ENCODE peak calls at places on chromosomes 5 and 9, in eight cellular contexts. T, V, B, R, P, G, Z and Q are unnamed samples.

GRCh38 chr5:155729684-155730059 is 597.3 kb upstream of the SGCD start:
- DNase-seq in P (peak; percentile 25), V (no peak), T (no peak), G (no peak), B (no peak), R (no peak), Z (peak; percentile 16), Q (no peak)

GRCh38 chr5:86671536-86671935 is 53.8 kb downstream of the COX7C start:
- DNase-seq in G (no peak), R (no peak), Z (no peak), P (no peak), B (no peak), V (no peak), T (no peak), Q (no peak)

GRCh38 chr9:69223605-69224004 is 49.5 kb downstream of the TJP2 start:
- DNase-seq in B (peak; percentile 70), T (no peak), R (no peak), P (peak; percentile 69), Z (peak; percentile 57), G (peak; percentile 40), V (peak; percentile 52), Q (no peak)

GRCh38 chr9:92607088-92607487 is 62.8 kb downstream of the IPPK start:
- DNase-seq in B (peak; percentile 57), Z (no peak), G (no peak), T (no peak), V (peak; percentile 25), R (no peak), P (no peak), Q (peak; percentile 84)

GRCh38 chr5:1950708-1951103 is 68.0 kb upstream of the IRX4 start:
- DNase-seq in R (no peak), G (no peak), V (no peak), P (no peak), T (no peak), B (no peak), Z (no peak), Q (no peak)

GRCh38 chr9:135228345-135228982 is 141.0 kb downstream of the OLFM1 start:
- DNase-seq in V (no peak), B (no peak), R (no peak), Z (no peak), T (no peak), P (peak; percentile 5), G (no peak), Q (no peak)

GRCh38 chr9:94950733-94951590 is 224.5 kb downstream of the AOPEP start:
- DNase-seq in B (peak; percentile 20), R (peak; percentile 58), Z (no peak), P (no peak), V (no peak), G (no peak), T (no peak), Q (no peak)

GRCh38 chr5:555058-555623 is 30.9 kb upstream of the SLC9A3 start:
- DNase-seq in B (no peak), T (no peak), G (no peak), Z (no peak), R (peak; percentile 37), P (no peak), V (no peak), Q (peak; percentile 85)

GRCh38 chr5:117245130-117245529 is 670.5 kb upstream of the SEMA6A start:
- DNase-seq in P (no peak), Z (no peak), B (no peak), R (no peak), V (no peak), G (no peak), T (no peak), Q (no peak)

GRCh38 chr5:122170630-122171029 is 41.3 kb downstream of the ZNF474 start:
- DNase-seq in V (no peak), B (peak; percentile 50), G (no peak), T (no peak), P (peak; percentile 36), R (no peak), Z (no peak), Q (no peak)

GRCh38 chr5:42274913-42275312 is 148.3 kb upstream of the GHR start:
- DNase-seq in P (no peak), R (no peak), B (no peak), G (no peak), Z (no peak), T (no peak), V (no peak), Q (no peak)

GRCh38 chr5:139641116-139642080 is 6.8 kb upstream of the CXXC5 start:
- DNase-seq in Z (peak; percentile 2), R (peak; percentile 16), T (no peak), B (no peak), V (peak; percentile 2), G (no peak), P (no peak), Q (no peak)

GRCh38 chr5:128216860-128217531 is 133.4 kb downstream of the SLC12A2 start:
- DNase-seq in V (no peak), Z (no peak), R (no peak), G (no peak), P (no peak), B (peak; percentile 70), T (no peak), Q (peak; percentile 87)

GRCh38 chr5:139130217-139130616 is 68.0 kb downstream of the SIL1 start:
- DNase-seq in G (no peak), P (no peak), T (no peak), R (no peak), V (no peak), B (no peak), Z (no peak), Q (no peak)

GRCh38 chr5:159713254-159713653 is 203.0 kb upstream of the ADRA1B start:
- DNase-seq in T (no peak), G (no peak), P (no peak), R (no peak), V (no peak), Z (no peak), B (no peak), Q (no peak)

GRCh38 chr9:107266624-107267369 is 16.3 kb upstream of the RAD23B start:
- DNase-seq in Z (no peak), G (no peak), R (no peak), P (no peak), V (no peak), B (no peak), T (no peak), Q (no peak)

GRCh38 chr9:107269681-107270080 is 13.4 kb upstream of the RAD23B start:
- DNase-seq in R (no peak), G (no peak), P (no peak), Z (no peak), V (no peak), B (peak; percentile 55), T (no peak), Q (no peak)

GRCh38 chr9:107269254-107269653 is 13.8 kb upstream of the RAD23B start:
- DNase-seq in T (no peak), Z (no peak), B (no peak), G (no peak), P (no peak), R (no peak), V (no peak), Q (no peak)

GRCh38 chr9:107270082-107270481 is 13.0 kb upstream of the RAD23B start:
- DNase-seq in Z (no peak), B (no peak), T (no peak), G (no peak), R (no peak), P (no peak), V (no peak), Q (no peak)

GRCh38 chr9:107268560-107268959 is 14.5 kb upstream of the RAD23B start:
- DNase-seq in V (no peak), T (no peak), P (no peak), R (no peak), Z (no peak), G (no peak), B (no peak), Q (no peak)
- TF ChIP-seq CTCF in V (no peak), T (no peak), P (no peak), R (no peak), Z (no peak), G (no peak), B (no peak), Q (no peak)

GRCh38 chr9:104817437-104817836 is 53.5 kb downstream of the NIPSNAP3B start:
- DNase-seq in Z (no peak), T (no peak), G (no peak), P (no peak), B (no peak), V (no peak), R (no peak), Q (no peak)

GRCh38 chr9:104819033-104819432 is 55.1 kb downstream of the NIPSNAP3B start:
- DNase-seq in V (no peak), P (no peak), T (no peak), R (no peak), B (no peak), Z (no peak), G (no peak), Q (no peak)

GRCh38 chr9:104826109-104826775 is 62.3 kb downstream of the NIPSNAP3B start:
- DNase-seq in V (no peak), T (no peak), R (no peak), P (no peak), B (no peak), Z (no peak), G (no peak), Q (no peak)

GRCh38 chr9:104815851-104816565 is 52.1 kb downstream of the NIPSNAP3B start:
- DNase-seq in T (no peak), G (no peak), B (no peak), V (no peak), Z (no peak), P (no peak), R (no peak), Q (no peak)

GRCh38 chr9:104820336-104820735 is 56.4 kb downstream of the NIPSNAP3B start:
- DNase-seq in T (no peak), B (no peak), Z (no peak), R (no peak), G (no peak), V (no peak), P (no peak), Q (no peak)
- TF ChIP-seq CTCF in T (no peak), B (no peak), Z (no peak), R (no peak), G (no peak), V (no peak), P (no peak), Q (no peak)

GRCh38 chr5:72557147-72557501 is 49.9 kb upstream of the ZNF366 start:
- DNase-seq in T (no peak), G (no peak), B (no peak), V (no peak), Z (no peak), P (no peak), R (no peak), Q (no peak)
- TF ChIP-seq CTCF in T (no peak), G (no peak), B (no peak), V (no peak), Z (peak; percentile 10), P (no peak), R (no peak), Q (no peak)

GRCh38 chr9:100472268-100472667 is 681 bp upstream of the TMEFF1 start:
- DNase-seq in G (no peak), V (no peak), R (no peak), P (no peak), B (no peak), Z (no peak), T (no peak), Q (no peak)

GRCh38 chr9:100474082-100474949 is 1.4 kb downstream of the TMEFF1 start:
- DNase-seq in Z (peak; percentile 18), P (peak; percentile 40), T (no peak), R (no peak), G (no peak), B (no peak), V (peak; percentile 30), Q (no peak)

GRCh38 chr9:100473271-100474081 is 527 bp downstream of the TMEFF1 start:
- DNase-seq in V (peak; percentile 73), P (peak; percentile 54), B (peak; percentile 29), G (no peak), Z (peak; percentile 52), T (no peak), R (peak; percentile 26), Q (peak; percentile 85)

GRCh38 chr9:100474950-100475276 is 2.0 kb downstream of the TMEFF1 start:
- DNase-seq in P (no peak), Z (no peak), B (no peak), G (no peak), V (no peak), T (no peak), R (no peak), Q (no peak)

GRCh38 chr9:100472725-100473261 is at the start of gene TMEFF1:
- DNase-seq in T (peak; percentile 5), G (no peak), V (peak; percentile 83), R (peak; percentile 30), Z (peak; percentile 87), P (peak; percentile 87), B (peak; percentile 26), Q (peak; percentile 86)
- TF ChIP-seq CTCF in T (peak; percentile 21), G (no peak), V (no peak), R (no peak), Z (no peak), P (no peak), B (peak; percentile 29), Q (peak; percentile 49)